ENCODE peak calls at places on chromosomes 3 and 15, in eight cellular contexts. S is Peyer's patch; I is brain microvascular endothelial cell; G is epithelial cell of esophagus; A is CD4-positive, alpha-beta memory T cell; W is breast epithelium; K is GM23248; X is BJ. H is an unnamed sample.

GRCh38 chr3:112770026-112770626 is 76.5 kb downstream of the CD200R1L start:
- DNase-seq in S (no peak), I (peak), G (peak), A (no peak), W (no peak), K (peak), X (no peak), H (no peak)

GRCh38 chr3:48595526-48596121 is 495 bp upstream of the COL7A1 start:
- DNase-seq in S (no peak), I (peak), G (peak), A (no peak), W (peak), K (peak), X (peak), H (no peak)

GRCh38 chr3:106765342-106765741 is 611.9 kb upstream of the CCDC54 start:
- DNase-seq in S (no peak), I (peak), G (peak), A (no peak), W (no peak), K (peak), X (no peak), H (peak)

GRCh38 chr3:79018671-79019136 is 749.1 kb downstream of the ROBO1 start:
- DNase-seq in S (no peak), I (peak), G (peak), A (no peak), W (no peak), K (peak), X (no peak), H (no peak)

GRCh38 chr3:12288466-12289129 is at the start of gene PPARG:
- DNase-seq in S (no peak), I (no peak), G (peak), A (no peak), W (no peak), K (peak), X (no peak), H (no peak)

GRCh38 chr3:128452120-128452519 is 14.6 kb downstream of the DNAJB8 start:
- DNase-seq in S (no peak), I (no peak), G (no peak), A (no peak), W (no peak), K (no peak), X (no peak), H (no peak)

GRCh38 chr3:70097084-70097483 is 97.6 kb downstream of the SAMMSON start:
- DNase-seq in S (no peak), I (no peak), G (no peak), A (no peak), W (no peak), K (no peak), X (no peak), H (no peak)

GRCh38 chr3:163730684-163731083 is 1347.6 kb downstream of the SI start:
- DNase-seq in S (no peak), I (no peak), G (no peak), A (no peak), W (no peak), K (no peak), X (no peak), H (no peak)

GRCh38 chr3:59240856-59241255 is 191.0 kb upstream of the CFAP20DC start:
- DNase-seq in S (no peak), I (no peak), G (peak), A (no peak), W (no peak), K (peak), X (no peak), H (no peak)

GRCh38 chr3:177468816-177469590 is 271.7 kb upstream of the TBL1XR1 start:
- DNase-seq in S (no peak), I (peak), G (no peak), A (no peak), W (no peak), K (peak), X (no peak), H (peak)

GRCh38 chr15:69991493-69991892 is 106.2 kb downstream of the TLE3 start:
- DNase-seq in S (no peak), I (no peak), G (no peak), A (no peak), W (no peak), K (no peak), X (no peak), H (no peak)

GRCh38 chr3:14581334-14582072 is 41.4 kb upstream of the GRIP2 start:
- DNase-seq in S (no peak), I (no peak), G (no peak), A (no peak), W (no peak), K (no peak), X (no peak), H (no peak)

GRCh38 chr15:75036269-75036668 is 12.9 kb downstream of the PPCDC start:
- DNase-seq in S (no peak), I (no peak), G (peak), A (no peak), W (no peak), K (peak), X (no peak), H (no peak)

GRCh38 chr3:51544011-51544775 is 5.7 kb downstream of the RAD54L2 start:
- DNase-seq in S (no peak), I (no peak), G (no peak), A (no peak), W (no peak), K (peak), X (no peak), H (peak)

GRCh38 chr3:195692781-195693427 is 27.9 kb upstream of the MUC20 start:
- DNase-seq in S (no peak), I (no peak), G (no peak), A (no peak), W (no peak), K (no peak), X (no peak), H (no peak)

GRCh38 chr15:68369931-68370767 is 61.8 kb downstream of the ITGA11 start:
- DNase-seq in S (no peak), I (no peak), G (no peak), A (no peak), W (no peak), K (no peak), X (no peak), H (no peak)

GRCh38 chr3:69998759-69999158 is 774 bp upstream of the SAMMSON start:
- DNase-seq in S (no peak), I (no peak), G (no peak), A (no peak), W (no peak), K (no peak), X (no peak), H (no peak)

GRCh38 chr15:44692659-44693058 is 18.5 kb downstream of the PATL2 start:
- DNase-seq in S (no peak), I (no peak), G (no peak), A (no peak), W (no peak), K (no peak), X (no peak), H (no peak)

GRCh38 chr3:66372681-66373350 is 128.0 kb downstream of the LRIG1 start:
- DNase-seq in S (no peak), I (no peak), G (peak), A (peak), W (no peak), K (peak), X (no peak), H (no peak)

GRCh38 chr3:61912158-61912557 is 350.8 kb downstream of the PTPRG start:
- DNase-seq in S (no peak), I (no peak), G (no peak), A (no peak), W (no peak), K (no peak), X (no peak), H (no peak)
- H3K4me3 ChIP-seq in S (no peak), I (no peak), G (no peak), A (no peak), W (no peak), K (no peak), X (no peak), H (no peak)

DNA sequence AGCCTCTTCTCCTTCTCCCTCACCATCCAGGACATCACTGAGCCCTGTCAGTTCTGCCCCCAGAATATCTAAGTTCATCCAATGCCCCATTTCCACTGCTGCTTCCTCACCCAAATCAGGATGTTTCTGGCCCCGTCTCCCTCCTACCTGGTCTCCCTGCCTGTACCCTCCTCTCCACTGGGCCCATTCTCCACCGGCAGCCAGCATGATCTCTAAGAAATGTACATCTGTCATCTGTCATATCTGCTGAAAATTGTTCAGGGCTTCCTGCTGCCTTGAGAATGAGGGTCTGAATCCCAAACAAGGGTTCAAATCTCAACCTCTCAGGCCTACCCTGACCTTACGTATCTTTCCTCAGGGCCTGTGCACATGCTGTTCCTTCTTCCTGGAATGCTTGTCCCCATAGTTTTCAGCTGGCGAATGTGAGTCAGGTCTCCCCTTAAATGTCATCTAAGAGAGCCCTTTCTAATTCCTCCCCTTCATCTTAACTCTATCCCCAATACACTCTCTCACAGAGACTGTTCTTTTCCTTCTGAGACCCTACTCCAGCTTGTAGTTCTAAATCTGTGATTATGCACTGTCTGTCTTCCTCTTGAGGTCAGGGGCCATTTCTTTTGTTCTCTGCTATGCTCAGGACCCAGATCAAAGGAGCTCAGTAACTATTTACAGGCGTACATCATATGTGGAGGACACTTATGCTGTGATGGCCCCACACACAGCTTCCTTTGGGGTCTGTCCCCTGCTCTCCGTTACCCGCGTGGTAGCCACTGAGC is 40.8 kb downstream of the SMAD3 start:
- DNase-seq in S (no peak), I (no peak), G (no peak), A (no peak), W (no peak), K (no peak), X (no peak), H (no peak)
- H3K4me3 ChIP-seq in S (no peak), I (no peak), G (no peak), A (no peak), W (no peak), K (peak), X (no peak), H (no peak)

GRCh38 chr15:59330649-59331048 is 42.0 kb downstream of the MYO1E start:
- DNase-seq in S (no peak), I (no peak), G (no peak), A (no peak), W (no peak), K (no peak), X (no peak), H (no peak)
- H3K4me3 ChIP-seq in S (no peak), I (no peak), G (no peak), A (no peak), W (no peak), K (no peak), X (no peak), H (no peak)

DNA sequence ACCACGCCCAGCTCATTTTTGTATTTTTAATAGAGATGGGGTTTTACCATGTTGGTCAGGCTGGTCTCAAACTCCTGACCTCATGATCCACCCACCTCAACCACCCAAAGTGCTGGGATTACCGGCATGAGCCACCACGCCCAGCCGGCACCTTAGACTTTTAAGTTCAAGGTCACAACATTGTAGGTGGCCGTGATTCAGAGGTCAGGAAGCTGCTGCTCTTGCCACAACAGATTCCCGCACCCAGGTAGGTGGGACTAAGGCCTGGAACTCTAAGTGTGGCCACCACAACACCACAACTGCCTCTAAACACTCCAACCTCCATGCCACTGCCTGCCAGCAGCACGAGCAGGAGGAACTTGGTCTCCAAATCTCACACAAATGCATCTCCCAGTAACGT is 196.8 kb downstream of the STT3B start:
- DNase-seq in S (no peak), I (no peak), G (no peak), A (no peak), W (no peak), K (no peak), X (no peak), H (no peak)
- H3K4me3 ChIP-seq in S (no peak), I (no peak), G (no peak), A (no peak), W (no peak), K (no peak), X (no peak), H (no peak)

GRCh38 chr3:50239649-50240048 is 3.6 kb downstream of the GNAI2 start:
- DNase-seq in S (no peak), I (no peak), G (no peak), A (no peak), W (no peak), K (no peak), X (no peak), H (no peak)

GRCh38 chr3:50242778-50243551 is 7.0 kb downstream of the GNAI2 start:
- DNase-seq in S (peak), I (peak), G (peak), A (peak), W (no peak), K (peak), X (no peak), H (no peak)

GRCh38 chr3:50241163-50241562 is 5.2 kb downstream of the GNAI2 start:
- DNase-seq in S (no peak), I (no peak), G (no peak), A (no peak), W (no peak), K (peak), X (no peak), H (no peak)

GRCh38 chr3:50243552-50243895 is 7.5 kb downstream of the GNAI2 start:
- DNase-seq in S (no peak), I (no peak), G (no peak), A (no peak), W (no peak), K (no peak), X (no peak), H (no peak)

GRCh38 chr3:50242371-50242770 is 6.4 kb downstream of the GNAI2 start:
- DNase-seq in S (no peak), I (no peak), G (no peak), A (no peak), W (no peak), K (no peak), X (no peak), H (no peak)
- H3K4me3 ChIP-seq in S (no peak), I (no peak), G (no peak), A (no peak), W (no peak), K (no peak), X (no peak), H (no peak)

GRCh38 chr15:76338555-76339301 is 2.2 kb downstream of the ISL2 start:
- DNase-seq in S (no peak), I (no peak), G (no peak), A (no peak), W (no peak), K (no peak), X (no peak), H (no peak)
- H3K4me3 ChIP-seq in S (peak), I (no peak), G (no peak), A (no peak), W (no peak), K (no peak), X (peak), H (no peak)

GRCh38 chr3:159821737-159822136 is 166.9 kb upstream of the IL12A start:
- DNase-seq in S (no peak), I (no peak), G (no peak), A (no peak), W (no peak), K (peak), X (no peak), H (no peak)
- H3K4me3 ChIP-seq in S (no peak), I (no peak), G (no peak), A (no peak), W (no peak), K (no peak), X (no peak), H (no peak)

H was measured in epithelial cell of proximal tubule.